ENCODE peak calls at places on chromosomes 16 and 17, in nine cellular contexts. One of them, this sample, is unnamed.
A peak's percentile ranks its signal among the peaks of the same experiment; 100 is the strongest.

GRCh38 chr17:33052856-33053255 is 61.2 kb downstream of the SPACA3 start:
- DNase-seq in activated naive CD4-positive, alpha-beta T cell: no peak
- DNase-seq in caudate nucleus: no peak
- DNase-seq in RPMI8226: no peak
- DNase-seq in neural progenitor cell: no peak
- DNase-seq in stimulated activated CD4-positive, alpha-beta T cell treated with anti-CD3 and anti-CD28 coated beads, Interleukin-4, amount 100 ng/mL, for 1 hour: no peak
- DNase-seq in CD4-positive, alpha-beta T cell: no peak
- DNase-seq in ureter: no peak
- DNase-seq in M059J: peak; percentile 43
- DNase-seq in this sample: no peak

GRCh38 chr17:49979748-49980479 is 10.9 kb downstream of the DLX4 start:
- DNase-seq in activated naive CD4-positive, alpha-beta T cell: no peak
- DNase-seq in caudate nucleus: no peak
- DNase-seq in RPMI8226: no peak
- DNase-seq in neural progenitor cell: no peak
- DNase-seq in stimulated activated CD4-positive, alpha-beta T cell treated with anti-CD3 and anti-CD28 coated beads, Interleukin-4, amount 100 ng/mL, for 1 hour: no peak
- DNase-seq in CD4-positive, alpha-beta T cell: no peak
- DNase-seq in ureter: no peak
- DNase-seq in M059J: no peak
- DNase-seq in this sample: no peak

GRCh38 chr16:48612621-48613020 is 2.6 kb upstream of the N4BP1 start:
- DNase-seq in activated naive CD4-positive, alpha-beta T cell: no peak
- DNase-seq in caudate nucleus: no peak
- DNase-seq in RPMI8226: no peak
- DNase-seq in neural progenitor cell: no peak
- DNase-seq in stimulated activated CD4-positive, alpha-beta T cell treated with anti-CD3 and anti-CD28 coated beads, Interleukin-4, amount 100 ng/mL, for 1 hour: no peak
- DNase-seq in CD4-positive, alpha-beta T cell: no peak
- DNase-seq in ureter: no peak
- DNase-seq in M059J: no peak
- DNase-seq in this sample: no peak

GRCh38 chr17:74334393-74335039 is 8.5 kb downstream of the KIF19 start:
- DNase-seq in activated naive CD4-positive, alpha-beta T cell: no peak
- DNase-seq in caudate nucleus: no peak
- DNase-seq in RPMI8226: no peak
- DNase-seq in neural progenitor cell: no peak
- DNase-seq in stimulated activated CD4-positive, alpha-beta T cell treated with anti-CD3 and anti-CD28 coated beads, Interleukin-4, amount 100 ng/mL, for 1 hour: no peak
- DNase-seq in CD4-positive, alpha-beta T cell: no peak
- DNase-seq in ureter: no peak
- DNase-seq in M059J: no peak
- DNase-seq in this sample: no peak

GRCh38 chr17:15023589-15023988 is 241.5 kb downstream of the PMP22 start:
- DNase-seq in activated naive CD4-positive, alpha-beta T cell: no peak
- DNase-seq in caudate nucleus: no peak
- DNase-seq in RPMI8226: no peak
- DNase-seq in neural progenitor cell: no peak
- DNase-seq in stimulated activated CD4-positive, alpha-beta T cell treated with anti-CD3 and anti-CD28 coated beads, Interleukin-4, amount 100 ng/mL, for 1 hour: no peak
- DNase-seq in CD4-positive, alpha-beta T cell: no peak
- DNase-seq in ureter: no peak
- DNase-seq in M059J: no peak
- DNase-seq in this sample: no peak

GRCh38 chr17:62950067-62950466 is 16.0 kb upstream of the TANC2 start:
- DNase-seq in activated naive CD4-positive, alpha-beta T cell: no peak
- DNase-seq in caudate nucleus: no peak
- DNase-seq in RPMI8226: no peak
- DNase-seq in neural progenitor cell: no peak
- DNase-seq in stimulated activated CD4-positive, alpha-beta T cell treated with anti-CD3 and anti-CD28 coated beads, Interleukin-4, amount 100 ng/mL, for 1 hour: no peak
- DNase-seq in CD4-positive, alpha-beta T cell: no peak
- DNase-seq in ureter: no peak
- DNase-seq in M059J: peak; percentile 83
- DNase-seq in this sample: no peak

GRCh38 chr17:62882878-62883277 is 74.8 kb upstream of the MARCHF10 start:
- DNase-seq in activated naive CD4-positive, alpha-beta T cell: no peak
- DNase-seq in caudate nucleus: no peak
- DNase-seq in RPMI8226: no peak
- DNase-seq in neural progenitor cell: no peak
- DNase-seq in stimulated activated CD4-positive, alpha-beta T cell treated with anti-CD3 and anti-CD28 coated beads, Interleukin-4, amount 100 ng/mL, for 1 hour: no peak
- DNase-seq in CD4-positive, alpha-beta T cell: no peak
- DNase-seq in ureter: no peak
- DNase-seq in M059J: no peak
- DNase-seq in this sample: no peak

GRCh38 chr16:80150978-80151705 is 389.7 kb upstream of the DYNLRB2 start:
- DNase-seq in activated naive CD4-positive, alpha-beta T cell: no peak
- DNase-seq in caudate nucleus: no peak
- DNase-seq in RPMI8226: no peak
- DNase-seq in neural progenitor cell: no peak
- DNase-seq in stimulated activated CD4-positive, alpha-beta T cell treated with anti-CD3 and anti-CD28 coated beads, Interleukin-4, amount 100 ng/mL, for 1 hour: no peak
- DNase-seq in CD4-positive, alpha-beta T cell: no peak
- DNase-seq in ureter: no peak
- DNase-seq in M059J: peak; percentile 46
- DNase-seq in this sample: no peak

GRCh38 chr16:58638148-58639036 is 8.8 kb upstream of the CNOT1 start:
- DNase-seq in activated naive CD4-positive, alpha-beta T cell: no peak
- DNase-seq in caudate nucleus: no peak
- DNase-seq in RPMI8226: peak; percentile 22
- DNase-seq in neural progenitor cell: peak; percentile 35
- DNase-seq in stimulated activated CD4-positive, alpha-beta T cell treated with anti-CD3 and anti-CD28 coated beads, Interleukin-4, amount 100 ng/mL, for 1 hour: no peak
- DNase-seq in CD4-positive, alpha-beta T cell: no peak
- DNase-seq in ureter: peak; percentile 63
- DNase-seq in M059J: peak; percentile 85
- DNase-seq in this sample: no peak

GRCh38 chr17:15436399-15437369 is 30.7 kb downstream of the CDRT4 start:
- DNase-seq in activated naive CD4-positive, alpha-beta T cell: no peak
- DNase-seq in caudate nucleus: no peak
- DNase-seq in RPMI8226: peak; percentile 27
- DNase-seq in neural progenitor cell: no peak
- DNase-seq in stimulated activated CD4-positive, alpha-beta T cell treated with anti-CD3 and anti-CD28 coated beads, Interleukin-4, amount 100 ng/mL, for 1 hour: peak; percentile 10
- DNase-seq in CD4-positive, alpha-beta T cell: peak; percentile 16
- DNase-seq in ureter: peak; percentile 74
- DNase-seq in M059J: peak; percentile 29
- DNase-seq in this sample: no peak

GRCh38 chr17:8872036-8872704 is 4.7 kb upstream of the PIK3R6 start:
- DNase-seq in activated naive CD4-positive, alpha-beta T cell: no peak
- DNase-seq in caudate nucleus: no peak
- DNase-seq in RPMI8226: no peak
- DNase-seq in neural progenitor cell: no peak
- DNase-seq in stimulated activated CD4-positive, alpha-beta T cell treated with anti-CD3 and anti-CD28 coated beads, Interleukin-4, amount 100 ng/mL, for 1 hour: no peak
- DNase-seq in CD4-positive, alpha-beta T cell: no peak
- DNase-seq in ureter: no peak
- DNase-seq in M059J: no peak
- DNase-seq in this sample: no peak

GRCh38 chr17:7742729-7743128 is 25.2 kb downstream of the DNAH2 start:
- DNase-seq in activated naive CD4-positive, alpha-beta T cell: no peak
- DNase-seq in caudate nucleus: no peak
- DNase-seq in RPMI8226: peak; percentile 78
- DNase-seq in neural progenitor cell: no peak
- DNase-seq in stimulated activated CD4-positive, alpha-beta T cell treated with anti-CD3 and anti-CD28 coated beads, Interleukin-4, amount 100 ng/mL, for 1 hour: no peak
- DNase-seq in CD4-positive, alpha-beta T cell: no peak
- DNase-seq in ureter: no peak
- DNase-seq in M059J: no peak
- DNase-seq in this sample: no peak

GRCh38 chr17:79563237-79564013 is 47.4 kb downstream of the RBFOX3 start:
- DNase-seq in activated naive CD4-positive, alpha-beta T cell: no peak
- DNase-seq in caudate nucleus: no peak
- DNase-seq in RPMI8226: no peak
- DNase-seq in neural progenitor cell: no peak
- DNase-seq in stimulated activated CD4-positive, alpha-beta T cell treated with anti-CD3 and anti-CD28 coated beads, Interleukin-4, amount 100 ng/mL, for 1 hour: no peak
- DNase-seq in CD4-positive, alpha-beta T cell: no peak
- DNase-seq in ureter: no peak
- DNase-seq in M059J: peak; percentile 27
- DNase-seq in this sample: no peak

GRCh38 chr16:3963203-3963602 is 82.7 kb upstream of the CREBBP start:
- DNase-seq in activated naive CD4-positive, alpha-beta T cell: peak; percentile 12
- DNase-seq in caudate nucleus: no peak
- DNase-seq in RPMI8226: peak; percentile 24
- DNase-seq in neural progenitor cell: no peak
- DNase-seq in stimulated activated CD4-positive, alpha-beta T cell treated with anti-CD3 and anti-CD28 coated beads, Interleukin-4, amount 100 ng/mL, for 1 hour: peak; percentile 14
- DNase-seq in CD4-positive, alpha-beta T cell: peak; percentile 27
- DNase-seq in ureter: no peak
- DNase-seq in M059J: no peak
- DNase-seq in this sample: no peak

GRCh38 chr17:21397341-21398050 is 21.3 kb downstream of the KCNJ12 start:
- DNase-seq in activated naive CD4-positive, alpha-beta T cell: no peak
- DNase-seq in caudate nucleus: no peak
- DNase-seq in RPMI8226: no peak
- DNase-seq in neural progenitor cell: no peak
- DNase-seq in stimulated activated CD4-positive, alpha-beta T cell treated with anti-CD3 and anti-CD28 coated beads, Interleukin-4, amount 100 ng/mL, for 1 hour: no peak
- DNase-seq in CD4-positive, alpha-beta T cell: no peak
- DNase-seq in ureter: no peak
- DNase-seq in M059J: no peak
- DNase-seq in this sample: no peak

GRCh38 chr17:74485841-74486240 is 19.4 kb downstream of the CD300A start:
- DNase-seq in activated naive CD4-positive, alpha-beta T cell: no peak
- DNase-seq in caudate nucleus: no peak
- DNase-seq in RPMI8226: no peak
- DNase-seq in neural progenitor cell: no peak
- DNase-seq in stimulated activated CD4-positive, alpha-beta T cell treated with anti-CD3 and anti-CD28 coated beads, Interleukin-4, amount 100 ng/mL, for 1 hour: no peak
- DNase-seq in CD4-positive, alpha-beta T cell: no peak
- DNase-seq in ureter: no peak
- DNase-seq in M059J: no peak
- DNase-seq in this sample: no peak

GRCh38 chr16:48613061-48613957 is 3.3 kb upstream of the N4BP1 start:
- DNase-seq in activated naive CD4-positive, alpha-beta T cell: peak; percentile 27
- DNase-seq in caudate nucleus: no peak
- DNase-seq in RPMI8226: peak; percentile 23
- DNase-seq in neural progenitor cell: no peak
- DNase-seq in stimulated activated CD4-positive, alpha-beta T cell treated with anti-CD3 and anti-CD28 coated beads, Interleukin-4, amount 100 ng/mL, for 1 hour: peak; percentile 41
- DNase-seq in CD4-positive, alpha-beta T cell: peak; percentile 59
- DNase-seq in ureter: no peak
- DNase-seq in M059J: no peak
- DNase-seq in this sample: no peak

GRCh38 chr16:47018223-47018891 is 44.9 kb upstream of the DNAJA2 start:
- DNase-seq in activated naive CD4-positive, alpha-beta T cell: no peak
- DNase-seq in caudate nucleus: no peak
- DNase-seq in RPMI8226: peak; percentile 87
- DNase-seq in neural progenitor cell: peak; percentile 73
- DNase-seq in stimulated activated CD4-positive, alpha-beta T cell treated with anti-CD3 and anti-CD28 coated beads, Interleukin-4, amount 100 ng/mL, for 1 hour: peak; percentile 27
- DNase-seq in CD4-positive, alpha-beta T cell: no peak
- DNase-seq in ureter: peak; percentile 54
- DNase-seq in M059J: peak; percentile 54
- DNase-seq in this sample: no peak

GRCh38 chr16:11139624-11140375 is 116.2 kb downstream of the SOCS1 start:
- DNase-seq in activated naive CD4-positive, alpha-beta T cell: no peak
- DNase-seq in caudate nucleus: no peak
- DNase-seq in RPMI8226: no peak
- DNase-seq in neural progenitor cell: peak; percentile 21
- DNase-seq in stimulated activated CD4-positive, alpha-beta T cell treated with anti-CD3 and anti-CD28 coated beads, Interleukin-4, amount 100 ng/mL, for 1 hour: peak; percentile 23
- DNase-seq in CD4-positive, alpha-beta T cell: peak; percentile 35
- DNase-seq in ureter: no peak
- DNase-seq in M059J: peak; percentile 52
- DNase-seq in this sample: no peak

GRCh38 chr17:65323055-65323454 is 185.9 kb downstream of the RGS9 start:
- DNase-seq in activated naive CD4-positive, alpha-beta T cell: no peak
- DNase-seq in caudate nucleus: no peak
- DNase-seq in RPMI8226: no peak
- DNase-seq in neural progenitor cell: no peak
- DNase-seq in stimulated activated CD4-positive, alpha-beta T cell treated with anti-CD3 and anti-CD28 coated beads, Interleukin-4, amount 100 ng/mL, for 1 hour: no peak
- DNase-seq in CD4-positive, alpha-beta T cell: no peak
- DNase-seq in ureter: no peak
- DNase-seq in M059J: no peak
- DNase-seq in this sample: no peak

GRCh38 chr16:46649571-46649970 is 28.4 kb upstream of the SHCBP1 start:
- DNase-seq in activated naive CD4-positive, alpha-beta T cell: no peak
- DNase-seq in caudate nucleus: no peak
- DNase-seq in RPMI8226: no peak
- DNase-seq in neural progenitor cell: no peak
- DNase-seq in stimulated activated CD4-positive, alpha-beta T cell treated with anti-CD3 and anti-CD28 coated beads, Interleukin-4, amount 100 ng/mL, for 1 hour: no peak
- DNase-seq in CD4-positive, alpha-beta T cell: no peak
- DNase-seq in ureter: no peak
- DNase-seq in M059J: no peak
- DNase-seq in this sample: peak; percentile 15

GRCh38 chr17:1783834-1784611 is 22.2 kb downstream of the SERPINF1 start:
- DNase-seq in activated naive CD4-positive, alpha-beta T cell: no peak
- DNase-seq in caudate nucleus: no peak
- DNase-seq in RPMI8226: peak; percentile 10
- DNase-seq in neural progenitor cell: peak; percentile 65
- DNase-seq in stimulated activated CD4-positive, alpha-beta T cell treated with anti-CD3 and anti-CD28 coated beads, Interleukin-4, amount 100 ng/mL, for 1 hour: no peak
- DNase-seq in CD4-positive, alpha-beta T cell: no peak
- DNase-seq in ureter: peak; percentile 74
- DNase-seq in M059J: peak; percentile 36
- DNase-seq in this sample: peak; percentile 29

GRCh38 chr16:30655815-30656347 is 2.4 kb upstream of the FBRS start:
- DNase-seq in activated naive CD4-positive, alpha-beta T cell: no peak
- DNase-seq in caudate nucleus: no peak
- DNase-seq in RPMI8226: no peak
- DNase-seq in neural progenitor cell: no peak
- DNase-seq in stimulated activated CD4-positive, alpha-beta T cell treated with anti-CD3 and anti-CD28 coated beads, Interleukin-4, amount 100 ng/mL, for 1 hour: no peak
- DNase-seq in CD4-positive, alpha-beta T cell: no peak
- DNase-seq in ureter: no peak
- DNase-seq in M059J: no peak
- DNase-seq in this sample: no peak

GRCh38 chr17:40179923-40180659 is 2.8 kb downstream of the RAPGEFL1 start:
- DNase-seq in activated naive CD4-positive, alpha-beta T cell: no peak
- DNase-seq in caudate nucleus: no peak
- DNase-seq in RPMI8226: no peak
- DNase-seq in neural progenitor cell: no peak
- DNase-seq in stimulated activated CD4-positive, alpha-beta T cell treated with anti-CD3 and anti-CD28 coated beads, Interleukin-4, amount 100 ng/mL, for 1 hour: no peak
- DNase-seq in CD4-positive, alpha-beta T cell: no peak
- DNase-seq in ureter: no peak
- DNase-seq in M059J: peak; percentile 37
- DNase-seq in this sample: no peak